ENCODE peak calls at places on chromosomes 13 and 19, in eight cellular contexts. One of them, this sample, is unnamed.

GRCh38 chr19:46812898-46813569 is 24.6 kb upstream of the SLC1A5 start:
- DNase-seq in heart right ventricle: no peak
- DNase-seq in left ventricle myocardium inferior: peak
- DNase-seq in tibial artery: peak
- DNase-seq in dorsolateral prefrontal cortex: no peak
- DNase-seq in uterus: peak
- DNase-seq in upper lobe of left lung: peak
- DNase-seq in mammary epithelial cell: no peak
- DNase-seq in this sample: peak

GRCh38 chr19:11767633-11768133 is 883 bp downstream of the ZNF441 start:
- DNase-seq in heart right ventricle: peak
- DNase-seq in left ventricle myocardium inferior: peak
- DNase-seq in tibial artery: peak
- DNase-seq in dorsolateral prefrontal cortex: peak
- DNase-seq in uterus: peak
- DNase-seq in upper lobe of left lung: peak
- DNase-seq in mammary epithelial cell: peak
- DNase-seq in this sample: peak

GRCh38 chr13:46146898-46147297 is 35.1 kb downstream of the LCP1 start:
- DNase-seq in heart right ventricle: no peak
- DNase-seq in left ventricle myocardium inferior: no peak
- DNase-seq in tibial artery: no peak
- DNase-seq in dorsolateral prefrontal cortex: no peak
- DNase-seq in uterus: no peak
- DNase-seq in upper lobe of left lung: no peak
- DNase-seq in mammary epithelial cell: peak
- DNase-seq in this sample: no peak

GRCh38 chr13:51315658-51316057 is 23.8 kb upstream of the SERPINE3 start:
- DNase-seq in heart right ventricle: no peak
- DNase-seq in left ventricle myocardium inferior: no peak
- DNase-seq in tibial artery: no peak
- DNase-seq in dorsolateral prefrontal cortex: no peak
- DNase-seq in uterus: no peak
- DNase-seq in upper lobe of left lung: no peak
- DNase-seq in mammary epithelial cell: no peak
- DNase-seq in this sample: no peak

GRCh38 chr19:768424-768823 is 17.5 kb downstream of the MISP start:
- DNase-seq in heart right ventricle: no peak
- DNase-seq in left ventricle myocardium inferior: no peak
- DNase-seq in tibial artery: no peak
- DNase-seq in dorsolateral prefrontal cortex: no peak
- DNase-seq in uterus: no peak
- DNase-seq in upper lobe of left lung: no peak
- DNase-seq in mammary epithelial cell: no peak
- DNase-seq in this sample: no peak

GRCh38 chr13:60572003-60572792 is 175.2 kb downstream of the TDRD3 start:
- DNase-seq in heart right ventricle: no peak
- DNase-seq in left ventricle myocardium inferior: no peak
- DNase-seq in tibial artery: no peak
- DNase-seq in dorsolateral prefrontal cortex: no peak
- DNase-seq in uterus: no peak
- DNase-seq in upper lobe of left lung: no peak
- DNase-seq in mammary epithelial cell: peak
- DNase-seq in this sample: no peak

GRCh38 chr13:53198017-53198416 is 169.4 kb downstream of the OLFM4 start:
- DNase-seq in heart right ventricle: no peak
- DNase-seq in left ventricle myocardium inferior: no peak
- DNase-seq in tibial artery: no peak
- DNase-seq in dorsolateral prefrontal cortex: no peak
- DNase-seq in uterus: no peak
- DNase-seq in upper lobe of left lung: no peak
- DNase-seq in mammary epithelial cell: no peak
- DNase-seq in this sample: no peak

GRCh38 chr19:58393725-58394033 is 1.8 kb upstream of the RNF225 start:
- DNase-seq in heart right ventricle: no peak
- DNase-seq in left ventricle myocardium inferior: no peak
- DNase-seq in tibial artery: no peak
- DNase-seq in dorsolateral prefrontal cortex: no peak
- DNase-seq in uterus: no peak
- DNase-seq in upper lobe of left lung: no peak
- DNase-seq in mammary epithelial cell: no peak
- DNase-seq in this sample: no peak

GRCh38 chr13:31073859-31074718 is 87.6 kb downstream of the HSPH1 start:
- DNase-seq in heart right ventricle: no peak
- DNase-seq in left ventricle myocardium inferior: no peak
- DNase-seq in tibial artery: no peak
- DNase-seq in dorsolateral prefrontal cortex: no peak
- DNase-seq in uterus: no peak
- DNase-seq in upper lobe of left lung: peak
- DNase-seq in mammary epithelial cell: peak
- DNase-seq in this sample: no peak

GRCh38 chr19:15507068-15508034 is 974 bp upstream of the CYP4F22 start:
- DNase-seq in heart right ventricle: no peak
- DNase-seq in left ventricle myocardium inferior: no peak
- DNase-seq in tibial artery: no peak
- DNase-seq in dorsolateral prefrontal cortex: no peak
- DNase-seq in uterus: no peak
- DNase-seq in upper lobe of left lung: no peak
- DNase-seq in mammary epithelial cell: no peak
- DNase-seq in this sample: no peak

GRCh38 chr13:95195146-95195545 is 106.1 kb downstream of the ABCC4 start:
- DNase-seq in heart right ventricle: no peak
- DNase-seq in left ventricle myocardium inferior: no peak
- DNase-seq in tibial artery: no peak
- DNase-seq in dorsolateral prefrontal cortex: no peak
- DNase-seq in uterus: no peak
- DNase-seq in upper lobe of left lung: no peak
- DNase-seq in mammary epithelial cell: no peak
- DNase-seq in this sample: no peak

GRCh38 chr13:96946709-96947311 is 47.5 kb downstream of the OXGR1 start:
- DNase-seq in heart right ventricle: no peak
- DNase-seq in left ventricle myocardium inferior: no peak
- DNase-seq in tibial artery: no peak
- DNase-seq in dorsolateral prefrontal cortex: no peak
- DNase-seq in uterus: no peak
- DNase-seq in upper lobe of left lung: no peak
- DNase-seq in mammary epithelial cell: no peak
- DNase-seq in this sample: no peak

GRCh38 chr19:1832046-1832663 is 16.1 kb downstream of the REXO1 start:
- DNase-seq in heart right ventricle: no peak
- DNase-seq in left ventricle myocardium inferior: no peak
- DNase-seq in tibial artery: no peak
- DNase-seq in dorsolateral prefrontal cortex: no peak
- DNase-seq in uterus: no peak
- DNase-seq in upper lobe of left lung: no peak
- DNase-seq in mammary epithelial cell: no peak
- DNase-seq in this sample: no peak

GRCh38 chr19:55370305-55370988 is at the start of gene IL11:
- DNase-seq in heart right ventricle: no peak
- DNase-seq in left ventricle myocardium inferior: no peak
- DNase-seq in tibial artery: no peak
- DNase-seq in dorsolateral prefrontal cortex: no peak
- DNase-seq in uterus: no peak
- DNase-seq in upper lobe of left lung: no peak
- DNase-seq in mammary epithelial cell: no peak
- DNase-seq in this sample: no peak

GRCh38 chr19:39828634-39829032 is 5.3 kb downstream of the DYRK1B start:
- DNase-seq in heart right ventricle: no peak
- DNase-seq in left ventricle myocardium inferior: no peak
- DNase-seq in tibial artery: no peak
- DNase-seq in dorsolateral prefrontal cortex: no peak
- DNase-seq in uterus: no peak
- DNase-seq in upper lobe of left lung: no peak
- DNase-seq in mammary epithelial cell: no peak
- DNase-seq in this sample: no peak

GRCh38 chr13:110713981-110714797 is 689 bp downstream of the ING1 start:
- DNase-seq in heart right ventricle: peak
- DNase-seq in left ventricle myocardium inferior: peak
- DNase-seq in tibial artery: peak
- DNase-seq in dorsolateral prefrontal cortex: peak
- DNase-seq in uterus: peak
- DNase-seq in upper lobe of left lung: peak
- DNase-seq in mammary epithelial cell: peak
- DNase-seq in this sample: peak

GRCh38 chr19:29303035-29303706 is 90.2 kb upstream of the UQCRFS1 start:
- DNase-seq in heart right ventricle: no peak
- DNase-seq in left ventricle myocardium inferior: no peak
- DNase-seq in tibial artery: peak
- DNase-seq in dorsolateral prefrontal cortex: no peak
- DNase-seq in uterus: no peak
- DNase-seq in upper lobe of left lung: peak
- DNase-seq in mammary epithelial cell: no peak
- DNase-seq in this sample: peak

GRCh38 chr19:10637894-10638293 is 12.5 kb downstream of the SLC44A2 start:
- DNase-seq in heart right ventricle: no peak
- DNase-seq in left ventricle myocardium inferior: no peak
- DNase-seq in tibial artery: no peak
- DNase-seq in dorsolateral prefrontal cortex: no peak
- DNase-seq in uterus: no peak
- DNase-seq in upper lobe of left lung: no peak
- DNase-seq in mammary epithelial cell: no peak
- DNase-seq in this sample: no peak
- H3K4me3 ChIP-seq in heart right ventricle: no peak
- H3K4me3 ChIP-seq in left ventricle myocardium inferior: no peak
- H3K4me3 ChIP-seq in tibial artery: no peak
- H3K4me3 ChIP-seq in dorsolateral prefrontal cortex: no peak
- H3K4me3 ChIP-seq in uterus: no peak
- H3K4me3 ChIP-seq in upper lobe of left lung: no peak
- H3K4me3 ChIP-seq in mammary epithelial cell: no peak
- H3K4me3 ChIP-seq in this sample: no peak

GRCh38 chr19:36373638-36374156 is 5.3 kb downstream of the ZFP14 start:
- DNase-seq in heart right ventricle: no peak
- DNase-seq in left ventricle myocardium inferior: no peak
- DNase-seq in tibial artery: no peak
- DNase-seq in dorsolateral prefrontal cortex: no peak
- DNase-seq in uterus: no peak
- DNase-seq in upper lobe of left lung: no peak
- DNase-seq in mammary epithelial cell: no peak
- DNase-seq in this sample: no peak

GRCh38 chr19:36377541-36378178 is 1.3 kb downstream of the ZFP14 start:
- DNase-seq in heart right ventricle: no peak
- DNase-seq in left ventricle myocardium inferior: no peak
- DNase-seq in tibial artery: no peak
- DNase-seq in dorsolateral prefrontal cortex: no peak
- DNase-seq in uterus: no peak
- DNase-seq in upper lobe of left lung: no peak
- DNase-seq in mammary epithelial cell: no peak
- DNase-seq in this sample: no peak

GRCh38 chr19:36379510-36379819 is 464 bp upstream of the ZFP14 start:
- DNase-seq in heart right ventricle: no peak
- DNase-seq in left ventricle myocardium inferior: no peak
- DNase-seq in tibial artery: no peak
- DNase-seq in dorsolateral prefrontal cortex: no peak
- DNase-seq in uterus: no peak
- DNase-seq in upper lobe of left lung: no peak
- DNase-seq in mammary epithelial cell: no peak
- DNase-seq in this sample: no peak

DNA sequence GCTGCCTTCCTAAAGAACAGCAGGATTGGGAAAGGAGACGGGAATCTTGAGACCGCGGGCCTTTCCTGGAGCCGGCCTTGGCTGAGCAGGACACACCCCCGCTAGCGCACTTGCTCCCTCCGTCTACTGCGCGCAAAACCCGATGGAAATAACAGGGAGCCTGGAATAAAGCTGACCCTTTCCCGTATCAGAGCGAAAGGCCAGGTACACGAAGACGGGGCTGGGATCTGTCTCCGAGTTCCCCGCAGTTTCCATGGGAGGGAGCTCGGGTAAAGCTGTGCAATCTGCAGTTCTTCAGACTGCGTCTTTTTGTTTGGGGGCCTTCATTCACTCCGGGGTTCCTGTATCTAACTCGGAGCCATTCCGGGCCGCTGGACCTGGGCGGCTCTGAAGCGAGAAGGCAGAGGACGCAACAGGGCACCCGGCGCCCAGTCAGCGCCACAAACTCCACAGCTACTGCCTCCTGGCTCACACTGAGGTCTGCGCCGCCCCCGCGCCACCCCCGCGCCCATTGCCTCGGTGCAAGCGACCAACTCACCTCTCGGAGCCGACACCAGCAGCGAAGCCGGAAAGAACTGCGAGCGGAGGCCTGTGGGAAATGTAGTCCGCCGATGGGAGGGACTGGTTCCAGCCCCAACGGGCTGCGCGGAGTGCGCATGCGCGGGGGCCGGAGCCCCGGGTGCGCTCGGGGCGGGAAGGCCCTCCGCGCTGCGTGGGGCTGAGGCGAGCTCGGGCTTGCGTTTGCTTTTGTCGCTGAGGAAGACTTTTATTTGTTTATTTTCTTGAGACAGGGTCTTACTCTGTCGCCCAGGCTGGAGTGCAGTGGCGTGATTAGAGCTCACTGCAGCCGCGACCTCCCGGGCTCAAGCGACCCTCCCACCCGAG is at the start of gene ZFP14:
- DNase-seq in heart right ventricle: peak
- DNase-seq in left ventricle myocardium inferior: peak
- DNase-seq in tibial artery: peak
- DNase-seq in dorsolateral prefrontal cortex: peak
- DNase-seq in uterus: peak
- DNase-seq in upper lobe of left lung: peak
- DNase-seq in mammary epithelial cell: peak
- DNase-seq in this sample: peak
- TF ChIP-seq CTCF in heart right ventricle: no peak
- TF ChIP-seq CTCF in left ventricle myocardium inferior: no peak
- TF ChIP-seq CTCF in tibial artery: no peak
- TF ChIP-seq CTCF in dorsolateral prefrontal cortex: peak
- TF ChIP-seq CTCF in uterus: no peak
- TF ChIP-seq CTCF in upper lobe of left lung: peak
- TF ChIP-seq CTCF in mammary epithelial cell: peak
- TF ChIP-seq CTCF in this sample: peak

GRCh38 chr19:4389511-4390016 is 10.8 kb downstream of the SH3GL1 start:
- DNase-seq in heart right ventricle: no peak
- DNase-seq in left ventricle myocardium inferior: no peak
- DNase-seq in tibial artery: no peak
- DNase-seq in dorsolateral prefrontal cortex: no peak
- DNase-seq in uterus: no peak
- DNase-seq in upper lobe of left lung: no peak
- DNase-seq in mammary epithelial cell: no peak
- DNase-seq in this sample: no peak
- H3K27ac ChIP-seq in heart right ventricle: peak
- H3K27ac ChIP-seq in left ventricle myocardium inferior: peak
- H3K27ac ChIP-seq in tibial artery: peak
- H3K27ac ChIP-seq in dorsolateral prefrontal cortex: peak
- H3K27ac ChIP-seq in uterus: peak
- H3K27ac ChIP-seq in upper lobe of left lung: peak
- H3K27ac ChIP-seq in mammary epithelial cell: no peak
- H3K27ac ChIP-seq in this sample: peak

DNA sequence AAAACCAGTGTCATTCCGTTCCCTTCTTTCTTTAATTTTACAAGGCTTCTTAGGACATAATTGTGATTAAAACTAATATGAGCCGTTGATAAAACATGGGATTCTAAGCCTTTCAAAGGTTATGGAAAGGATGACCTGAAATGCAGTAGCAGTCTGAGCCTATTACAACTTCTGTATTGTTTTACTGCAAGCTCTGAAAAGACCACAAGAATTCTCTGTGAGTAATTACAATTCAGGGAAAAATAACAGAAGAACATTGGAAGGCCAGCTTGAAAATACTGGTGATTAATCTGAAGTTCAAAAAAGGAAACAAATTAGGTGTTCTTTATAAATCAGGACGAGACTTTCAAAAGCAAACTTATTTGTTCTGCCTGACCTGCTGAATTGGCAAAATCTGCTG is 529.8 kb downstream of the PCDH9 start:
- DNase-seq in heart right ventricle: no peak
- DNase-seq in left ventricle myocardium inferior: no peak
- DNase-seq in tibial artery: no peak
- DNase-seq in dorsolateral prefrontal cortex: no peak
- DNase-seq in uterus: no peak
- DNase-seq in upper lobe of left lung: no peak
- DNase-seq in mammary epithelial cell: no peak
- DNase-seq in this sample: no peak
- H3K4me3 ChIP-seq in heart right ventricle: no peak
- H3K4me3 ChIP-seq in left ventricle myocardium inferior: no peak
- H3K4me3 ChIP-seq in tibial artery: no peak
- H3K4me3 ChIP-seq in dorsolateral prefrontal cortex: peak
- H3K4me3 ChIP-seq in uterus: no peak
- H3K4me3 ChIP-seq in upper lobe of left lung: no peak
- H3K4me3 ChIP-seq in mammary epithelial cell: no peak
- H3K4me3 ChIP-seq in this sample: no peak